ENCODE peak calls at places on chromosomes 5 and 9, in six cellular contexts. P is AG04450, R is cardiac fibroblast, T is kidney glomerular epithelial cell, Z is nucleus accumbens, A is posterior cingulate gyrus. K is an unnamed sample.

GRCh38 chr5:77943851-77944250 is 167.7 kb upstream of the TBCA start:
- DNase-seq in P (no peak), A (no peak), R (no peak), Z (no peak), T (no peak), K (no peak)

GRCh38 chr5:95741458-95741857 is 10.3 kb downstream of the RHOBTB3 start:
- DNase-seq in A (no peak), P (no peak), R (no peak), T (no peak), Z (no peak), K (no peak)

GRCh38 chr5:1771149-1772065 is 28.2 kb downstream of the MRPL36 start:
- DNase-seq in P (no peak), Z (no peak), A (no peak), R (no peak), T (no peak), K (no peak)

GRCh38 chr9:16976427-16976826 is 106.0 kb upstream of the BNC2 start:
- DNase-seq in T (no peak), Z (no peak), R (no peak), A (no peak), P (no peak), K (no peak)

GRCh38 chr9:126117631-126118030 is 209.0 kb upstream of the MVB12B start:
- DNase-seq in A (no peak), T (no peak), Z (no peak), P (no peak), R (no peak), K (no peak)

GRCh38 chr5:63043792-63044191 is 465.2 kb downstream of the LRRC70 start:
- DNase-seq in P (no peak), Z (no peak), T (no peak), A (no peak), R (no peak), K (no peak)

GRCh38 chr5:26329562-26330189 is 708.7 kb downstream of the CDH9 start:
- DNase-seq in R (peak; percentile 6), Z (no peak), P (no peak), A (no peak), T (peak; percentile 16), K (no peak)

GRCh38 chr5:172659909-172660628 is 19.0 kb downstream of the NEURL1B start:
- DNase-seq in R (peak; percentile 74), T (no peak), P (peak; percentile 72), Z (peak; percentile 87), A (peak; percentile 65), K (peak; percentile 92)

GRCh38 chr5:103450333-103451061 is 112.1 kb downstream of the NUDT12 start:
- DNase-seq in Z (no peak), P (peak; percentile 53), A (no peak), R (peak; percentile 91), T (peak; percentile 82), K (no peak)

GRCh38 chr5:135423158-135423925 is 23.8 kb downstream of the DCANP1 start:
- DNase-seq in P (no peak), A (no peak), Z (no peak), R (no peak), T (no peak), K (no peak)

GRCh38 chr9:4640027-4640426 is 22.1 kb upstream of the PLPP6 start:
- DNase-seq in Z (peak; percentile 1), A (no peak), R (peak; percentile 51), T (peak; percentile 19), P (no peak), K (no peak)

GRCh38 chr5:102654559-102655354 is 100.3 kb upstream of the PAM start:
- DNase-seq in T (no peak), P (no peak), R (peak; percentile 6), A (no peak), Z (no peak), K (no peak)

GRCh38 chr5:36162810-36163486 is 11.0 kb downstream of the SKP2 start:
- DNase-seq in T (no peak), R (no peak), Z (peak; percentile 44), A (no peak), P (no peak), K (peak; percentile 84)

GRCh38 chr5:9376363-9377117 is 169.3 kb downstream of the SEMA5A start:
- DNase-seq in P (no peak), T (no peak), A (no peak), Z (no peak), R (peak; percentile 69), K (no peak)

GRCh38 chr9:93642961-93643360 is 66.6 kb downstream of the PHF2 start:
- DNase-seq in Z (no peak), T (peak; percentile 20), P (peak; percentile 50), A (no peak), R (peak; percentile 67), K (no peak)

GRCh38 chr5:155001523-155001922 is 12.0 kb upstream of the KIF4B start:
- DNase-seq in Z (no peak), P (no peak), T (no peak), R (no peak), A (no peak), K (no peak)

GRCh38 chr5:96664669-96665068 is 2.5 kb downstream of the CAST start:
- DNase-seq in A (no peak), R (no peak), T (no peak), P (no peak), Z (no peak), K (no peak)

GRCh38 chr5:77168187-77168883 is 42.1 kb upstream of the PDE8B start:
- DNase-seq in P (no peak), Z (peak; percentile 90), T (no peak), A (peak; percentile 79), R (no peak), K (peak; percentile 85)

GRCh38 chr9:4894076-4894475 is 91.0 kb upstream of the JAK2 start:
- DNase-seq in P (no peak), Z (no peak), T (no peak), A (no peak), R (peak; percentile 80), K (no peak)

K was measured in globus pallidus.